ENCODE peak calls at places on chromosome X, in nine cellular contexts. Z is breast epithelium, F is MM.1S, A is stomach, K is Panc1, M is fibroblast of lung, E is adrenal gland, O is left ventricle myocardium inferior, P is OCI-LY7. X is an unnamed sample.
A peak's percentile ranks its signal among the peaks of the same experiment; 100 is the strongest.

GRCh38 chrX:48741834-48742233 is 19.7 kb upstream of the GLOD5 start:
- DNase-seq in K (no peak), P (no peak), F (no peak), Z (no peak), E (no peak), O (no peak), M (no peak), A (no peak), X (no peak)

GRCh38 chrX:1581132-1581531 is 10.3 kb upstream of the AKAP17A start:
- DNase-seq in E (peak; percentile 76), Z (no peak), P (peak; percentile 85), F (peak; percentile 47), K (peak; percentile 35), O (no peak), M (no peak), A (peak; percentile 58), X (no peak)

GRCh38 chrX:134287356-134287755 is 50.4 kb downstream of the CCDC160 start:
- DNase-seq in O (no peak), E (no peak), P (no peak), M (no peak), Z (no peak), A (no peak), K (no peak), F (no peak), X (no peak)

GRCh38 chrX:38750551-38750950 is 50.7 kb upstream of the MID1IP1 start:
- DNase-seq in P (no peak), M (no peak), O (no peak), A (no peak), K (no peak), E (no peak), Z (no peak), F (no peak), X (no peak)

GRCh38 chrX:72676465-72676864 is 37.6 kb downstream of the PHKA1 start:
- DNase-seq in A (no peak), M (no peak), K (no peak), F (no peak), Z (no peak), O (no peak), P (no peak), E (no peak), X (no peak)

GRCh38 chrX:31499120-31499519 is 427.3 kb upstream of the FTHL17 start:
- DNase-seq in Z (no peak), F (no peak), P (no peak), O (no peak), K (no peak), A (no peak), E (no peak), M (peak; percentile 60), X (no peak)

GRCh38 chrX:55919367-55920221 is 202.0 kb downstream of the RRAGB start:
- DNase-seq in O (no peak), E (no peak), P (peak; percentile 68), K (no peak), M (no peak), A (no peak), F (peak; percentile 92), Z (no peak), X (no peak)

GRCh38 chrX:50613846-50614245 is 143.2 kb upstream of the DGKK start:
- DNase-seq in E (no peak), M (no peak), Z (no peak), F (no peak), P (no peak), K (no peak), O (no peak), A (no peak), X (no peak)

DNA sequence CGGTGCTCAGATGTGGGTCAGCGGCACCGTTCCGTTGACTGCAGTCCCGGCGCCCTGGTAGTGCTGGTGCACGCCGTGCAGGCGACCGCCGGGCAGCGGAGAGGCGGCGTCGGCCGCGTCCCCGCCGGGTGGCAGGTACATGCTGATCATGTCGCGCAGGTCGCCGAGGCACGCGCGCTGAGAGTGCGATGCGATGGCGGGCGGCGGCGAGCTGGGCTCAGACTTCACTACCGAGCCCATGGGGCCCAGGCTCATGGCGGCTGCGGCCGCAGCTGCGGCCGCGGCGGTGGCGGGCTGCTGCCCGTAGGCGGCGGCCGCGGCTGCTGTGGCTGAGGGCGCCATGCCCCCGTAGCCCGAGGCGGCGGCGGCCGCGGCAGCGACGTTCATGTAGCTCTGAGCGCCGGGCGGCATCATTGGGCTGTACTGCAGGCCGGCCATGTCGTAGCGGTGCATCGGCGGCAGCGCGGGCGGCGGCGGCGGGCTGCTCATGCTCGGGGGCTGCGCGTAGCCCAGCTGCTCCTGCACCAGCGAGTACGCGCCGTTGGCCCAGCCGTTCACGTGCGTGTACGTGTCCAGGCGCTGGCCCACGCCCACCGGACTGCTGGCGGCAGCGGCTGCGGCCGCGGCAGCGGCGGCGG is 1.0 kb downstream of the SOX3 start:
- DNase-seq in Z (no peak), E (peak; percentile 31), O (no peak), A (no peak), K (no peak), P (no peak), M (no peak), F (no peak), X (no peak)
- H3K4me3 ChIP-seq in Z (peak overlapping the region; percentile 23), E (peak overlapping the region; percentile 48), O (peak overlapping the region; percentile 57), A (peak overlapping the region; percentile 33), K (no peak overlapping the region), P (no peak overlapping the region), M (no peak overlapping the region), F (no peak overlapping the region), X (peak overlapping the region; percentile 52)

GRCh38 chrX:19846995-19847790 is 40.2 kb downstream of the SH3KBP1 start:
- DNase-seq in E (peak; percentile 79), F (peak; percentile 33), P (no peak), A (no peak), Z (no peak), M (peak; percentile 80), O (peak; percentile 23), K (no peak), X (peak; percentile 41)

GRCh38 chrX:19852014-19853005 is 35.1 kb downstream of the SH3KBP1 start:
- DNase-seq in E (peak; percentile 43), M (peak; percentile 79), Z (no peak), O (peak; percentile 33), P (no peak), K (no peak), A (no peak), F (no peak), X (no peak)

GRCh38 chrX:19848110-19848509 is 39.3 kb downstream of the SH3KBP1 start:
- DNase-seq in K (no peak), O (no peak), M (no peak), F (no peak), Z (no peak), P (no peak), A (no peak), E (no peak), X (no peak)

DNA sequence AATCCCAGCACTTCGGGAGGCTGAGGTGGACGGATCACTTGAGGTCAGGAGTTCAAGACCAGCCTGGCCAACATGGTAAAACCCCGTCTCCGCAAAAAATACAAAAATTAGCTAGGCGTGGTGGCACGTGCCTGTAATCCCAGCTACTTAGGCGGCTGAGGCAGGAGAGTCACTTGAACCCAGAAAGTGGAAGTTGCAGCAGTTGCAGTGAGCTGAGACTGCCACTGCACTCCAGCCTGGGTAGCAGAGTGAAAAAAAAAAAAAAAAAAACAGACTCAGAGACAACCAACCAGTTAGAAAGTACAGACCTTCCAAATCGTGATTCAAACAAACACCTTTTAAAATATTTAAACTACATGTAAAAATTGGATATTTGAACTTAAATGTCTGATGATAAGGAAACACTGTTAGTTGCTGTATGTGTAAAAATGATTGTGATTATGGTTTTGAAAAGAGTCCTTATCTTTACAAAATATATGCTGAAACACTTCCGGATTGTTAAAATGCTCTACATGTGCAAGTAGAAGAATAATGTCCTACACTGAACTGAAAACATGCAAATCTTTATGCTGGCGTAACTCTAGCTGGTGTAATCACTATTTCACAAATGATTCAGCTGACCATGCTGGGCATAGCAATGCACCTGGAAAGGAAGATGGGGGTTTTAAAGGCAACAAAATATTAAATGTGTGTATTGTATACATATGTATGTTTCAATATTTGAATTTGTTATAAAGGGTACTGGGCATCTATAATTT is 37.8 kb downstream of the SH3KBP1 start:
- DNase-seq in K (no peak), M (peak; percentile 7), O (no peak), F (no peak), P (peak; percentile 51), A (no peak), Z (no peak), E (no peak), X (no peak)
- TF ChIP-seq CTCF in K (no peak), M (no peak), O (no peak), F (no peak), P (no peak), A (no peak), Z (no peak), E (no peak), X (no peak)

DNA sequence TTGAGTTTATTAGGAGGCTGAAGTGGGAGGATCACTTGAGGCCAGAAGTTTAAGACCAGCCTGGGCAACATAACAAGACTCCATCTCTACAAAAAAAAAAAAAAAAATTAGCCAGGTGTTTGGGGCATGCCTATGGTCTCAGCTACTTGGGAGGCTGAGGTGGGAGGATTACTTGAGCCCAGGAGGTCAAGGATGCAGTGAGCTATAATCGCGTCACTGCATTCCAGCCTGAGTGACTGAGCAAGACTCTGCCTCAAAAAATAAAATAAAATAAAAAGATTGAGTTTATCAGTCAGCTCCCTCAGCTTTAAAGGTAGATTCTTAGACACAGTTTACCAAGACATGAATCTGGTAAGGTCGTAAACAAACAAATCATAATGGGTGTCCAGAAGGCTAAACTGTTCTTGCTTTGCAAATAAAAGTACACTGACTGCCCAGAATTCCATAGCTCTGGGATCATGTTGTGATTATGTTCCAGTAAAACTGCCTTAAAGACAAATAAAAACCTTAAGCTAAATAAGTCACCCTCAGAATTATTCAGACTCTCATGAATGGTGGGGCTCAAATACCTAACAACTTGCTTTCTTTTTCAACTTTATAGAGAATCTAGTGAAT is 18.7 kb downstream of the APOO start:
- DNase-seq in A (no peak), K (no peak), O (no peak), E (peak; percentile 23), Z (no peak), P (no peak), M (no peak), F (no peak), X (no peak)
- H3K27ac ChIP-seq in A (peak overlapping the region; percentile 45), K (peak overlapping the region; percentile 75), O (peak overlapping the region; percentile 8), E (no peak overlapping the region), Z (no peak overlapping the region), P (no peak overlapping the region), M (no peak overlapping the region), F (no peak overlapping the region), X (no peak overlapping the region)

GRCh38 chrX:389021-389441 is 2.3 kb upstream of the PPP2R3B start:
- DNase-seq in Z (no peak), K (no peak), O (no peak), F (no peak), A (no peak), M (no peak), P (no peak), E (no peak), X (no peak)

GRCh38 chrX:386239-386767 is 404 bp downstream of the PPP2R3B start:
- DNase-seq in M (no peak), A (no peak), E (peak; percentile 13), Z (no peak), K (no peak), O (no peak), P (peak; percentile 57), F (no peak), X (no peak)

GRCh38 chrX:387729-388128 is 1.0 kb upstream of the PPP2R3B start:
- DNase-seq in E (no peak), Z (no peak), O (no peak), K (no peak), P (no peak), M (no peak), A (no peak), F (no peak), X (no peak)

GRCh38 chrX:384861-385260 is 1.8 kb downstream of the PPP2R3B start:
- DNase-seq in A (no peak), Z (no peak), K (no peak), P (no peak), E (no peak), M (no peak), F (no peak), O (no peak), X (no peak)

GRCh38 chrX:386768-387575 is at the start of gene PPP2R3B:
- DNase-seq in Z (peak; percentile 99), F (peak; percentile 92), M (peak; percentile 98), E (peak; percentile 99), K (peak; percentile 48), A (peak; percentile 99), O (peak; percentile 99), P (peak; percentile 98), X (peak; percentile 99)
- H3K4me3 ChIP-seq in Z (peak within 1 kb of the TSS; percentile 84), F (peak within 1 kb of the TSS; percentile 93), M (peak within 1 kb of the TSS; percentile 89), E (peak within 1 kb of the TSS; percentile 98), K (peak within 1 kb of the TSS; percentile 56), A (peak within 1 kb of the TSS; percentile 77), O (peak within 1 kb of the TSS; percentile 78), P (peak within 1 kb of the TSS; percentile 74), X (peak within 1 kb of the TSS; percentile 87)